ENCODE peak calls at places on chromosomes 11 and 22, in seven cellular contexts. R is T-helper 1 cell; F is right lobe of liver; N is posterior vena cava; G is stimulated activated CD8-positive, alpha-beta memory T cell treated with anti-CD3 and anti-CD28 coated beads, Interleukin-15, amount 100 ng/mL, for 24 hours; K is NCI-H2081; I is mucosa of gallbladder. C is an unnamed sample.

GRCh38 chr11:95831198-95831883 is 41.0 kb downstream of the CEP57 start:
- DNase-seq in N (no peak), G (no peak), K (no peak), F (no peak), R (no peak), I (no peak), C (no peak)

GRCh38 chr11:105372214-105372613 is 232.6 kb upstream of the CARD18 start:
- DNase-seq in F (no peak), G (no peak), I (no peak), K (no peak), R (no peak), N (no peak), C (no peak)

GRCh38 chr22:19109198-19110063 is 12.8 kb downstream of the DGCR2 start:
- DNase-seq in R (peak), G (no peak), I (peak), N (peak), F (no peak), K (no peak), C (no peak)

GRCh38 chr11:120832609-120833221 is 191.2 kb upstream of the TBCEL start:
- DNase-seq in I (no peak), N (peak), K (no peak), G (no peak), F (no peak), R (no peak), C (peak)

GRCh38 chr22:20396639-20397038 is 2.7 kb downstream of the ZNF74 start:
- DNase-seq in I (no peak), N (no peak), K (no peak), R (no peak), F (no peak), G (no peak), C (no peak)

GRCh38 chr11:105220175-105220574 is 80.6 kb upstream of the CARD18 start:
- DNase-seq in F (no peak), K (no peak), N (no peak), R (no peak), G (no peak), I (no peak), C (no peak)

GRCh38 chr11:19499999-19500398 is 212.6 kb upstream of the NAV2 start:
- DNase-seq in R (no peak), N (no peak), G (no peak), I (no peak), F (no peak), K (no peak), C (no peak)

GRCh38 chr11:118622376-118623290 is 15.2 kb downstream of the PHLDB1 start:
- DNase-seq in K (peak), I (peak), G (no peak), F (no peak), N (peak), R (no peak), C (no peak)

GRCh38 chr11:130086627-130087026 is 16.9 kb downstream of the APLP2 start:
- DNase-seq in G (no peak), I (no peak), N (no peak), K (no peak), R (no peak), F (no peak), C (no peak)

GRCh38 chr22:50059185-50059880 is 1.2 kb upstream of the TTLL8 start:
- DNase-seq in K (no peak), N (no peak), I (no peak), R (no peak), F (no peak), G (no peak), C (no peak)

GRCh38 chr11:102241026-102241425 is 76.3 kb upstream of the BIRC3 start:
- DNase-seq in F (no peak), G (no peak), N (no peak), R (no peak), K (no peak), I (no peak), C (no peak)

GRCh38 chr22:38051261-38051660 is 5.9 kb upstream of the PICK1 start:
- DNase-seq in N (no peak), F (no peak), I (no peak), G (no peak), K (no peak), R (no peak), C (no peak)

GRCh38 chr11:119509277-119509841 is 86.4 kb upstream of the THY1 start:
- DNase-seq in I (no peak), R (no peak), G (no peak), N (no peak), K (no peak), F (no peak), C (no peak)

GRCh38 chr22:24942301-24942700 is 4.2 kb downstream of the LHFPL7 start:
- DNase-seq in F (no peak), R (no peak), N (no peak), I (no peak), G (no peak), K (no peak), C (no peak)

GRCh38 chr11:120808616-120809050 is 215.3 kb upstream of the TBCEL start:
- DNase-seq in F (peak), K (no peak), I (no peak), G (no peak), N (no peak), R (no peak), C (no peak)

GRCh38 chr11:45052361-45052760 is 94.1 kb upstream of the PRDM11 start:
- DNase-seq in I (no peak), N (peak), R (no peak), K (no peak), F (no peak), G (no peak), C (no peak)

GRCh38 chr22:40055143-40055926 is 60.6 kb downstream of the FAM83F start:
- DNase-seq in K (no peak), R (peak), N (no peak), I (no peak), G (no peak), F (no peak), C (no peak)

GRCh38 chr11:128917144-128917684 is 25.5 kb downstream of the TP53AIP1 start:
- DNase-seq in G (no peak), I (no peak), N (no peak), F (no peak), K (no peak), R (no peak), C (no peak)

GRCh38 chr11:72141066-72141465 is 5.5 kb downstream of the FOLR3 start:
- DNase-seq in F (no peak), I (no peak), R (peak), N (no peak), G (no peak), K (no peak), C (no peak)

GRCh38 chr22:37559901-37560681 is at the start of gene CDC42EP1:
- DNase-seq in G (no peak), K (no peak), R (no peak), N (peak), F (peak), I (peak), C (no peak)

GRCh38 chr11:132464939-132465338 is 1067.4 kb downstream of the OPCML start:
- DNase-seq in N (no peak), I (no peak), G (no peak), R (no peak), K (no peak), F (no peak), C (no peak)

GRCh38 chr11:17859552-17859951 is 125.0 kb downstream of the KCNC1 start:
- DNase-seq in I (no peak), N (no peak), R (no peak), G (no peak), F (no peak), K (no peak), C (no peak)

GRCh38 chr22:45516923-45517675 is 14.4 kb downstream of the FBLN1 start:
- DNase-seq in F (no peak), I (no peak), K (no peak), N (no peak), G (no peak), R (no peak), C (no peak)

GRCh38 chr22:45308624-45309421 is 911 bp upstream of the FAM118A start:
- DNase-seq in I (no peak), R (no peak), F (no peak), K (no peak), G (no peak), N (peak), C (no peak)

GRCh38 chr11:132595711-132596111 is 936.6 kb downstream of the OPCML start:
- DNase-seq in F (no peak), G (no peak), N (no peak), R (no peak), I (peak), K (peak), C (no peak)

GRCh38 chr22:23179381-23180294 is 671 bp upstream of the BCR start:
- DNase-seq in N (no peak), I (no peak), R (no peak), K (no peak), F (peak), G (no peak), C (no peak)

GRCh38 chr11:61687420-61687819 is 7.2 kb downstream of the DAGLA start:
- DNase-seq in G (no peak), R (no peak), F (no peak), N (no peak), I (no peak), K (no peak), C (no peak)

GRCh38 chr11:72072348-72072747 is 8.0 kb downstream of the NUMA1 start:
- DNase-seq in I (no peak), F (no peak), R (peak), K (no peak), G (no peak), N (no peak), C (no peak)

GRCh38 chr11:75450826-75451783 is 18.1 kb upstream of the KLHL35 start:
- DNase-seq in K (no peak), N (no peak), R (peak), F (no peak), I (no peak), G (no peak), C (peak)

GRCh38 chr22:22834783-22835182 is 52.8 kb upstream of the IGLL5 start:
- DNase-seq in I (no peak), G (no peak), F (no peak), N (no peak), R (no peak), K (no peak), C (no peak)

GRCh38 chr11:76700177-76701100 is 29.9 kb upstream of the LRRC32 start:
- DNase-seq in I (no peak), R (no peak), F (peak), K (no peak), G (no peak), N (peak), C (no peak)

GRCh38 chr11:112961751-112962747 is 829 bp downstream of the NCAM1 start:
- DNase-seq in F (peak), N (peak), I (no peak), R (peak), K (peak), G (no peak), C (no peak)

GRCh38 chr11:79626135-79626748 is 185.4 kb upstream of the TENM4 start:
- DNase-seq in R (peak), I (no peak), N (no peak), K (no peak), G (no peak), F (no peak), C (no peak)

GRCh38 chr22:45125198-45125597 is 38.5 kb upstream of the NUP50 start:
- DNase-seq in N (no peak), R (no peak), F (no peak), K (no peak), I (peak), G (no peak), C (no peak)